ENCODE peak calls at places on chromosomes 6 and 20, in four cellular contexts. One of them, this sample, is unnamed.

GRCh38 chr6:113529191-113529590 is 328.0 kb upstream of the MARCKS start:
- DNase-seq in HT-29: no peak
- DNase-seq in neuronal stem cell: no peak
- DNase-seq in NCI-H510A treated with DMSO at 0.1 percent for 48 hours: no peak
- DNase-seq in this sample: peak; percentile 53

GRCh38 chr6:124200661-124201060 is 397.0 kb downstream of the NKAIN2 start:
- DNase-seq in HT-29: no peak
- DNase-seq in neuronal stem cell: no peak
- DNase-seq in NCI-H510A treated with DMSO at 0.1 percent for 48 hours: no peak
- DNase-seq in this sample: no peak

GRCh38 chr6:43627008-43627825 is 1.8 kb downstream of the GTPBP2 start:
- DNase-seq in neuronal stem cell: no peak
- DNase-seq in HT-29: peak; percentile 94
- DNase-seq in NCI-H510A treated with DMSO at 0.1 percent for 48 hours: peak; percentile 97
- DNase-seq in this sample: peak; percentile 92

GRCh38 chr6:156348376-156348775 is 428.8 kb upstream of the ARID1B start:
- DNase-seq in neuronal stem cell: no peak
- DNase-seq in NCI-H510A treated with DMSO at 0.1 percent for 48 hours: peak; percentile 85
- DNase-seq in HT-29: no peak
- DNase-seq in this sample: no peak

GRCh38 chr6:65706436-65706835 is 590 bp downstream of the EYS start:
- DNase-seq in NCI-H510A treated with DMSO at 0.1 percent for 48 hours: no peak
- DNase-seq in HT-29: no peak
- DNase-seq in neuronal stem cell: no peak
- DNase-seq in this sample: no peak

GRCh38 chr6:55980627-55981211 is 105.3 kb upstream of the BMP5 start:
- DNase-seq in NCI-H510A treated with DMSO at 0.1 percent for 48 hours: peak; percentile 94
- DNase-seq in neuronal stem cell: peak; percentile 56
- DNase-seq in HT-29: peak; percentile 71
- DNase-seq in this sample: peak; percentile 6

GRCh38 chr6:166572370-166573261 is 13.9 kb downstream of the RAMACL start:
- DNase-seq in HT-29: no peak
- DNase-seq in neuronal stem cell: no peak
- DNase-seq in NCI-H510A treated with DMSO at 0.1 percent for 48 hours: peak; percentile 76
- DNase-seq in this sample: peak; percentile 74

GRCh38 chr6:41570270-41570615 is 24.1 kb downstream of the FOXP4 start:
- DNase-seq in neuronal stem cell: peak; percentile 90
- DNase-seq in HT-29: no peak
- DNase-seq in NCI-H510A treated with DMSO at 0.1 percent for 48 hours: no peak
- DNase-seq in this sample: no peak

GRCh38 chr6:131286469-131287040 is 151.3 kb downstream of the AKAP7 start:
- DNase-seq in neuronal stem cell: no peak
- DNase-seq in NCI-H510A treated with DMSO at 0.1 percent for 48 hours: no peak
- DNase-seq in HT-29: no peak
- DNase-seq in this sample: no peak

GRCh38 chr20:31695849-31696804 is 26.5 kb downstream of the BCL2L1 start:
- DNase-seq in NCI-H510A treated with DMSO at 0.1 percent for 48 hours: no peak
- DNase-seq in neuronal stem cell: no peak
- DNase-seq in HT-29: peak; percentile 89
- DNase-seq in this sample: peak; percentile 65

GRCh38 chr6:47044418-47044817 is 2.3 kb upstream of the ADGRF1 start:
- DNase-seq in NCI-H510A treated with DMSO at 0.1 percent for 48 hours: peak; percentile 49
- DNase-seq in HT-29: peak; percentile 85
- DNase-seq in neuronal stem cell: no peak
- DNase-seq in this sample: peak; percentile 76

GRCh38 chr6:139325003-139325600 is 33.3 kb upstream of the TXLNB start:
- DNase-seq in neuronal stem cell: no peak
- DNase-seq in NCI-H510A treated with DMSO at 0.1 percent for 48 hours: no peak
- DNase-seq in HT-29: no peak
- DNase-seq in this sample: no peak

GRCh38 chr20:607476-607875 is 2.6 kb downstream of the TCF15 start:
- DNase-seq in HT-29: no peak
- DNase-seq in neuronal stem cell: no peak
- DNase-seq in NCI-H510A treated with DMSO at 0.1 percent for 48 hours: no peak
- DNase-seq in this sample: no peak

GRCh38 chr6:106622412-106622811 is 6.9 kb downstream of the RTN4IP1 start:
- DNase-seq in neuronal stem cell: no peak
- DNase-seq in NCI-H510A treated with DMSO at 0.1 percent for 48 hours: no peak
- DNase-seq in HT-29: no peak
- DNase-seq in this sample: no peak

This sample was measured in astrocyte.